ENCODE peak calls at places on chromosomes 13 and 19, in seven cellular contexts. I is tibial artery, T is esophagus squamous epithelium, A is heart right ventricle, Q is H9, B is neural progenitor cell, J is A549. L is an unnamed sample.
A peak's percentile ranks its signal among the peaks of the same experiment; 100 is the strongest.

GRCh38 chr19:55554749-55555152 is 9.4 kb upstream of the SBK3 start:
- DNase-seq in I (no peak), T (no peak), A (no peak), Q (no peak), B (peak; percentile 70), J (no peak), L (no peak)

GRCh38 chr13:24267801-24268200 is 41.6 kb upstream of the C1QTNF9 start:
- DNase-seq in I (no peak), T (no peak), A (no peak), Q (no peak), B (no peak), J (no peak), L (no peak)

GRCh38 chr13:21717817-21718216 is 46.9 kb downstream of the FGF9 start:
- DNase-seq in I (no peak), T (no peak), A (no peak), Q (peak; percentile 58), B (peak; percentile 26), J (no peak), L (no peak)

GRCh38 chr13:26017932-26018690 is 33.7 kb downstream of the SHISA2 start:
- DNase-seq in I (no peak), T (no peak), A (no peak), Q (no peak), B (no peak), J (no peak), L (no peak)

GRCh38 chr19:31979949-31980670 is 365.3 kb upstream of the ZNF507 start:
- DNase-seq in I (no peak), T (no peak), A (no peak), Q (no peak), B (no peak), J (no peak), L (no peak)

GRCh38 chr13:107883561-107884175 is 331.7 kb downstream of the LIG4 start:
- DNase-seq in I (no peak), T (no peak), A (no peak), Q (no peak), B (no peak), J (no peak), L (no peak)

GRCh38 chr19:38683393-38684077 is 36.1 kb downstream of the ACTN4 start:
- DNase-seq in I (peak; percentile 77), T (no peak), A (peak; percentile 54), Q (peak; percentile 96), B (peak; percentile 40), J (peak; percentile 100), L (no peak)

GRCh38 chr19:37551123-37551993 is 43.2 kb downstream of the ZNF571 start:
- DNase-seq in I (no peak), T (no peak), A (peak; percentile 47), Q (no peak), B (no peak), J (no peak), L (no peak)

GRCh38 chr13:109344552-109345157 is 441.7 kb downstream of the IRS2 start:
- DNase-seq in I (no peak), T (no peak), A (no peak), Q (no peak), B (no peak), J (peak; percentile 77), L (no peak)

GRCh38 chr13:42720116-42720857 is 61.1 kb upstream of the FAM216B start:
- DNase-seq in I (no peak), T (no peak), A (no peak), Q (no peak), B (no peak), J (peak; percentile 81), L (no peak)

GRCh38 chr13:100304241-100304640 is 215.3 kb downstream of the PCCA start:
- DNase-seq in I (no peak), T (no peak), A (no peak), Q (no peak), B (no peak), J (no peak), L (no peak)

GRCh38 chr19:14416743-14417214 is 2.4 kb downstream of the DDX39A start:
- DNase-seq in I (peak; percentile 65), T (no peak), A (no peak), Q (no peak), B (no peak), J (no peak), L (no peak)

GRCh38 chr19:5873617-5874199 is 3.4 kb upstream of the FUT5 start:
- DNase-seq in I (no peak), T (no peak), A (no peak), Q (no peak), B (no peak), J (no peak), L (no peak)

GRCh38 chr13:50140742-50141659 is 125.8 kb downstream of the KCNRG start:
- DNase-seq in I (no peak), T (no peak), A (no peak), Q (no peak), B (peak; percentile 71), J (no peak), L (no peak)

GRCh38 chr13:112940236-112940635 is 28.8 kb upstream of the MCF2L start:
- DNase-seq in I (no peak), T (no peak), A (no peak), Q (no peak), B (no peak), J (no peak), L (no peak)

GRCh38 chr13:57627663-57628062 is 3.9 kb upstream of the PCDH17 start:
- DNase-seq in I (no peak), T (no peak), A (no peak), Q (no peak), B (peak; percentile 26), J (peak; percentile 20), L (no peak)

GRCh38 chr19:49479975-49480628 is 6.1 kb downstream of the FLT3LG start:
- DNase-seq in I (no peak), T (no peak), A (no peak), Q (no peak), B (no peak), J (no peak), L (no peak)

GRCh38 chr13:48110930-48111721 is 16.2 kb upstream of the MED4 start:
- DNase-seq in I (no peak), T (no peak), A (peak; percentile 78), Q (no peak), B (no peak), J (no peak), L (no peak)

GRCh38 chr19:51783373-51783772 is 11.6 kb upstream of the FPR3 start:
- DNase-seq in I (no peak), T (no peak), A (no peak), Q (no peak), B (no peak), J (peak; percentile 24), L (no peak)

GRCh38 chr13:50125306-50125555 is 110.0 kb downstream of the KCNRG start:
- DNase-seq in I (no peak), T (no peak), A (no peak), Q (no peak), B (no peak), J (no peak), L (no peak)

GRCh38 chr19:45464861-45465427 is 2.9 kb upstream of the FOSB start:
- DNase-seq in I (no peak), T (no peak), A (no peak), Q (no peak), B (peak; percentile 32), J (peak; percentile 58), L (no peak)

GRCh38 chr13:29000802-29001201 is 180.7 kb downstream of the MTUS2 start:
- DNase-seq in I (no peak), T (no peak), A (no peak), Q (no peak), B (no peak), J (no peak), L (no peak)

GRCh38 chr19:45919678-45920077 is 5.1 kb upstream of the NANOS2 start:
- DNase-seq in I (no peak), T (no peak), A (no peak), Q (no peak), B (no peak), J (no peak), L (no peak)

GRCh38 chr19:20278342-20278741 is 111.3 kb downstream of the ZNF486 start:
- DNase-seq in I (no peak), T (no peak), A (no peak), Q (peak; percentile 53), B (peak; percentile 60), J (no peak), L (no peak)

GRCh38 chr19:17873661-17874422 is 2.1 kb downstream of the SLC5A5 start:
- DNase-seq in I (no peak), T (no peak), A (no peak), Q (peak; percentile 91), B (peak; percentile 94), J (peak; percentile 69), L (no peak)

GRCh38 chr13:101115762-101116161 is 300.5 kb downstream of the NALCN start:
- DNase-seq in I (no peak), T (no peak), A (no peak), Q (peak; percentile 36), B (peak; percentile 53), J (peak; percentile 13), L (no peak)

GRCh38 chr13:96460571-96460970 is 370.7 kb downstream of the HS6ST3 start:
- DNase-seq in I (no peak), T (no peak), A (peak; percentile 4), Q (no peak), B (no peak), J (no peak), L (no peak)

DNA sequence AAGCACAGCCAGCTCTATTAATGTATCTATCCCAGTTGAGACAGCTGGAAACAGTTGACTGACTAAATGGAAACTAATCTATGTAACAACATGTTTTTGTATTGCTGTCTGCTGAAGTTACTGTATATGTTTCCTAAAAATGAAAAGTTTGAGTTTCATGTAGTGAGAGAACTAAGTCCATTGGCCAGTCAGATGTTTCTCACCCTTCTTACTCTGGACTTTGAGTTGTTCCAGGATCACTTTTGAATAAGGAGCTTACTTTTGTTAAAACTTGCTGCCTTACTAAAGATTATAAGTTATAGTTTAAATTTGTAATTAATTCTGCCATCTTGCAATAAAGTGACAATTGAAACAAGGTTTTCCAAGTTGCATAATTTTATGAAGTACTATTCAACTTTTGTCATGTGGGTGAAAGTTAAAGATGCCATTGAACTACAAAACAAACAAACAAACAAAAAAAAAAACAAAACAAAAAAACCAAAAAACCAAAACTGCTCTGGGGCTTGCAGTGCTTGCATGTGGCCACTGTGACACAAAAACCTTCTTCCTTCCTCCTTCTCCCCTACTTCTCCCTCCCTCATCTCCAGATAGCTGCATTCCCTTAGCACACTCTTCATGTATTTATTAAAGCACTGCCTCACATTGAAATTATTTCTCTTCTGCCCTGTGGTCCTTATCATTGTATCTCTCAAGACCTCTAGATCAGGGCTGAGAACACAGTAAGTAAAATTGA is 15.3 kb downstream of the WDFY2 start:
- DNase-seq in I (no peak), T (no peak), A (no peak), Q (no peak), B (no peak), J (no peak), L (no peak)
- TF ChIP-seq CTCF in I (no peak), T (no peak), A (no peak), Q (peak; percentile 22), B (no peak), J (no peak), L (no peak)

GRCh38 chr13:98951266-98951665 is 26.6 kb downstream of the DOCK9 start:
- DNase-seq in I (no peak), T (no peak), A (no peak), Q (no peak), B (no peak), J (no peak), L (no peak)
- H3K4me1 ChIP-seq in I (no peaks in the 10 kb centered on the region), T (no peaks in the 10 kb centered on the region), A (peaks cover 3% of the 10 kb centered on the region), Q (no peaks in the 10 kb centered on the region), B (no peaks in the 10 kb centered on the region), J (no peaks in the 10 kb centered on the region), L (peaks cover 13% of the 10 kb centered on the region)

GRCh38 chr19:33407140-33407551 is 33.6 kb downstream of the CEBPG start:
- DNase-seq in I (no peak), T (no peak), A (no peak), Q (no peak), B (no peak), J (no peak), L (no peak)
- TF ChIP-seq CTCF in I (no peak), T (no peak), A (peak; percentile 7), Q (no peak), B (peak; percentile 3), J (peak; percentile 2), L (no peak)

GRCh38 chr19:16575282-16575681 is 3.1 kb upstream of the SLC35E1 start:
- DNase-seq in I (no peak), T (no peak), A (no peak), Q (no peak), B (no peak), J (no peak), L (no peak)
- H3K4me1 ChIP-seq in I (peaks cover 39% of the 10 kb centered on the region), T (peaks cover 15% of the 10 kb centered on the region), A (peaks cover 19% of the 10 kb centered on the region), Q (no peaks in the 10 kb centered on the region), B (peaks cover 8% of the 10 kb centered on the region), J (peaks cover 14% of the 10 kb centered on the region), L (peaks cover 50% of the 10 kb centered on the region)

L was measured in suprapubic skin.